ENCODE peak calls at places on chromosomes 7 and 10, in ten cellular contexts. U, C, P, T, H, K, Z, M, G and N are unnamed samples.

GRCh38 chr10:57689898-57690297 is 577.8 kb downstream of the IPMK start:
- DNase-seq in U (no peak), C (no peak), P (no peak), T (no peak), H (no peak), K (no peak), Z (no peak), M (no peak), G (no peak), N (no peak)

GRCh38 chr10:55146032-55146431 is 345.0 kb upstream of the PCDH15 start:
- DNase-seq in U (no peak), C (no peak), P (no peak), T (no peak), H (no peak), K (no peak), Z (no peak), M (no peak), G (no peak), N (no peak)

GRCh38 chr7:13139436-13139835 is 452.0 kb downstream of the ARL4A start:
- DNase-seq in U (no peak), C (no peak), P (peak), T (no peak), H (no peak), K (no peak), Z (no peak), M (no peak), G (no peak), N (no peak)

GRCh38 chr7:20241491-20242261 is 24.5 kb upstream of the MACC1 start:
- DNase-seq in U (no peak), C (peak), P (no peak), T (no peak), H (no peak), K (no peak), Z (no peak), M (no peak), G (no peak), N (no peak)

GRCh38 chr10:36636285-36636839 is 489.0 kb upstream of the ANKRD30A start:
- DNase-seq in U (no peak), C (peak), P (no peak), T (no peak), H (no peak), K (no peak), Z (no peak), M (no peak), G (no peak), N (no peak)

GRCh38 chr10:122276611-122277205 is 5.6 kb downstream of the BTBD16 start:
- DNase-seq in U (no peak), C (no peak), P (no peak), T (no peak), H (no peak), K (no peak), Z (no peak), M (no peak), G (no peak), N (peak)

GRCh38 chr7:1044189-1045037 is at the start of gene GPR146:
- DNase-seq in U (peak), C (peak), P (peak), T (peak), H (peak), K (peak), Z (peak), M (peak), G (peak), N (peak)

GRCh38 chr7:111147708-111148107 is 56.8 kb downstream of the LRRN3 start:
- DNase-seq in U (no peak), C (no peak), P (no peak), T (no peak), H (no peak), K (no peak), Z (no peak), M (no peak), G (no peak), N (no peak)

GRCh38 chr7:77479536-77480088 is 57.5 kb upstream of the PTPN12 start:
- DNase-seq in U (no peak), C (no peak), P (no peak), T (no peak), H (peak), K (no peak), Z (no peak), M (no peak), G (peak), N (no peak)

GRCh38 chr10:64115913-64116643 is 594.9 kb downstream of the REEP3 start:
- DNase-seq in U (no peak), C (peak), P (no peak), T (no peak), H (peak), K (no peak), Z (no peak), M (no peak), G (no peak), N (no peak)

GRCh38 chr7:5354460-5355279 is 69.0 kb downstream of the TNRC18 start:
- DNase-seq in U (peak), C (no peak), P (no peak), T (no peak), H (peak), K (no peak), Z (no peak), M (no peak), G (no peak), N (peak)

GRCh38 chr10:26621889-26622681 is 75.4 kb upstream of the PDSS1 start:
- DNase-seq in U (peak), C (no peak), P (peak), T (no peak), H (peak), K (no peak), Z (peak), M (peak), G (peak), N (peak)